ENCODE peak calls at places on chromosomes 11 and 22, in six cellular contexts. One of them, this sample, is unnamed.

GRCh38 chr11:86743223-86744118 is 56.9 kb upstream of the PRSS23 start:
- DNase-seq in amygdala: no peak
- DNase-seq in SW 1271: peak; percentile 96
- DNase-seq in NCI-H2171: no peak
- DNase-seq in AG08395: peak; percentile 84
- DNase-seq in activated CD4-positive, alpha-beta T cell treated with anti-CD3 and anti-CD28 coated beads, Interleukin-2, amount 50 U/mL, for 1 hour: no peak
- DNase-seq in this sample: peak; percentile 84

GRCh38 chr11:15045209-15045608 is 28.2 kb upstream of the CALCB start:
- DNase-seq in amygdala: no peak
- DNase-seq in SW 1271: no peak
- DNase-seq in NCI-H2171: no peak
- DNase-seq in AG08395: no peak
- DNase-seq in activated CD4-positive, alpha-beta T cell treated with anti-CD3 and anti-CD28 coated beads, Interleukin-2, amount 50 U/mL, for 1 hour: no peak
- DNase-seq in this sample: no peak

GRCh38 chr11:20374746-20375305 is 11.3 kb downstream of the HTATIP2 start:
- DNase-seq in amygdala: no peak
- DNase-seq in SW 1271: no peak
- DNase-seq in NCI-H2171: no peak
- DNase-seq in AG08395: no peak
- DNase-seq in activated CD4-positive, alpha-beta T cell treated with anti-CD3 and anti-CD28 coated beads, Interleukin-2, amount 50 U/mL, for 1 hour: no peak
- DNase-seq in this sample: no peak

GRCh38 chr11:86910592-86910991 is 44.6 kb downstream of the FZD4 start:
- DNase-seq in amygdala: no peak
- DNase-seq in SW 1271: no peak
- DNase-seq in NCI-H2171: no peak
- DNase-seq in AG08395: no peak
- DNase-seq in activated CD4-positive, alpha-beta T cell treated with anti-CD3 and anti-CD28 coated beads, Interleukin-2, amount 50 U/mL, for 1 hour: no peak
- DNase-seq in this sample: no peak

GRCh38 chr11:26276798-26277424 is 55.0 kb upstream of the ANO3 start:
- DNase-seq in amygdala: no peak
- DNase-seq in SW 1271: no peak
- DNase-seq in NCI-H2171: peak; percentile 43
- DNase-seq in AG08395: peak; percentile 59
- DNase-seq in activated CD4-positive, alpha-beta T cell treated with anti-CD3 and anti-CD28 coated beads, Interleukin-2, amount 50 U/mL, for 1 hour: no peak
- DNase-seq in this sample: peak; percentile 57

GRCh38 chr11:65425971-65426838 is 3.6 kb downstream of the NEAT1 start:
- DNase-seq in amygdala: no peak
- DNase-seq in SW 1271: no peak
- DNase-seq in NCI-H2171: no peak
- DNase-seq in AG08395: no peak
- DNase-seq in activated CD4-positive, alpha-beta T cell treated with anti-CD3 and anti-CD28 coated beads, Interleukin-2, amount 50 U/mL, for 1 hour: no peak
- DNase-seq in this sample: no peak

GRCh38 chr11:64603411-64604110 is 12.5 kb downstream of the SLC22A12 start:
- DNase-seq in amygdala: no peak
- DNase-seq in SW 1271: no peak
- DNase-seq in NCI-H2171: no peak
- DNase-seq in AG08395: no peak
- DNase-seq in activated CD4-positive, alpha-beta T cell treated with anti-CD3 and anti-CD28 coated beads, Interleukin-2, amount 50 U/mL, for 1 hour: no peak
- DNase-seq in this sample: no peak

GRCh38 chr11:46745328-46745727 is 26.3 kb downstream of the F2 start:
- DNase-seq in amygdala: no peak
- DNase-seq in SW 1271: no peak
- DNase-seq in NCI-H2171: no peak
- DNase-seq in AG08395: no peak
- DNase-seq in activated CD4-positive, alpha-beta T cell treated with anti-CD3 and anti-CD28 coated beads, Interleukin-2, amount 50 U/mL, for 1 hour: no peak
- DNase-seq in this sample: no peak

GRCh38 chr22:36610567-36610966 is 81.6 kb upstream of the EIF3D start:
- DNase-seq in amygdala: no peak
- DNase-seq in SW 1271: no peak
- DNase-seq in NCI-H2171: no peak
- DNase-seq in AG08395: no peak
- DNase-seq in activated CD4-positive, alpha-beta T cell treated with anti-CD3 and anti-CD28 coated beads, Interleukin-2, amount 50 U/mL, for 1 hour: no peak
- DNase-seq in this sample: no peak

GRCh38 chr22:22123118-22123959 is 121.2 kb upstream of the VPREB1 start:
- DNase-seq in amygdala: no peak
- DNase-seq in SW 1271: no peak
- DNase-seq in NCI-H2171: no peak
- DNase-seq in AG08395: no peak
- DNase-seq in activated CD4-positive, alpha-beta T cell treated with anti-CD3 and anti-CD28 coated beads, Interleukin-2, amount 50 U/mL, for 1 hour: no peak
- DNase-seq in this sample: no peak

GRCh38 chr22:42711281-42711731 is 9.4 kb downstream of the A4GALT start:
- DNase-seq in amygdala: no peak
- DNase-seq in SW 1271: no peak
- DNase-seq in NCI-H2171: no peak
- DNase-seq in AG08395: no peak
- DNase-seq in activated CD4-positive, alpha-beta T cell treated with anti-CD3 and anti-CD28 coated beads, Interleukin-2, amount 50 U/mL, for 1 hour: no peak
- DNase-seq in this sample: no peak

GRCh38 chr11:131987703-131988102 is 617.3 kb downstream of the NTM start:
- DNase-seq in amygdala: no peak
- DNase-seq in SW 1271: no peak
- DNase-seq in NCI-H2171: no peak
- DNase-seq in AG08395: no peak
- DNase-seq in activated CD4-positive, alpha-beta T cell treated with anti-CD3 and anti-CD28 coated beads, Interleukin-2, amount 50 U/mL, for 1 hour: no peak
- DNase-seq in this sample: no peak

GRCh38 chr11:107581147-107581546 is 9.8 kb upstream of the ELMOD1 start:
- DNase-seq in amygdala: no peak
- DNase-seq in SW 1271: no peak
- DNase-seq in NCI-H2171: no peak
- DNase-seq in AG08395: no peak
- DNase-seq in activated CD4-positive, alpha-beta T cell treated with anti-CD3 and anti-CD28 coated beads, Interleukin-2, amount 50 U/mL, for 1 hour: no peak
- DNase-seq in this sample: no peak

GRCh38 chr11:6431861-6432260 is 8.9 kb downstream of the HPX start:
- DNase-seq in amygdala: no peak
- DNase-seq in SW 1271: no peak
- DNase-seq in NCI-H2171: no peak
- DNase-seq in AG08395: peak; percentile 93
- DNase-seq in activated CD4-positive, alpha-beta T cell treated with anti-CD3 and anti-CD28 coated beads, Interleukin-2, amount 50 U/mL, for 1 hour: no peak
- DNase-seq in this sample: no peak

GRCh38 chr11:59849129-59849528 is 3.8 kb upstream of the CBLIF start:
- DNase-seq in amygdala: no peak
- DNase-seq in SW 1271: no peak
- DNase-seq in NCI-H2171: no peak
- DNase-seq in AG08395: no peak
- DNase-seq in activated CD4-positive, alpha-beta T cell treated with anti-CD3 and anti-CD28 coated beads, Interleukin-2, amount 50 U/mL, for 1 hour: no peak
- DNase-seq in this sample: no peak

GRCh38 chr11:101470881-101471535 is 112.8 kb downstream of the TRPC6 start:
- DNase-seq in amygdala: no peak
- DNase-seq in SW 1271: no peak
- DNase-seq in NCI-H2171: no peak
- DNase-seq in AG08395: peak; percentile 34
- DNase-seq in activated CD4-positive, alpha-beta T cell treated with anti-CD3 and anti-CD28 coated beads, Interleukin-2, amount 50 U/mL, for 1 hour: no peak
- DNase-seq in this sample: no peak

GRCh38 chr11:44840085-44840478 is 110.6 kb downstream of the TP53I11 start:
- DNase-seq in amygdala: no peak
- DNase-seq in SW 1271: no peak
- DNase-seq in NCI-H2171: no peak
- DNase-seq in AG08395: no peak
- DNase-seq in activated CD4-positive, alpha-beta T cell treated with anti-CD3 and anti-CD28 coated beads, Interleukin-2, amount 50 U/mL, for 1 hour: no peak
- DNase-seq in this sample: no peak

GRCh38 chr11:67671211-67671520 is 3.3 kb downstream of the ALDH3B2 start:
- DNase-seq in amygdala: no peak
- DNase-seq in SW 1271: no peak
- DNase-seq in NCI-H2171: no peak
- DNase-seq in AG08395: no peak
- DNase-seq in activated CD4-positive, alpha-beta T cell treated with anti-CD3 and anti-CD28 coated beads, Interleukin-2, amount 50 U/mL, for 1 hour: no peak
- DNase-seq in this sample: no peak

GRCh38 chr22:38941488-38941987 is 15.9 kb upstream of the APOBEC3A start:
- DNase-seq in amygdala: no peak
- DNase-seq in SW 1271: no peak
- DNase-seq in NCI-H2171: no peak
- DNase-seq in AG08395: no peak
- DNase-seq in activated CD4-positive, alpha-beta T cell treated with anti-CD3 and anti-CD28 coated beads, Interleukin-2, amount 50 U/mL, for 1 hour: no peak
- DNase-seq in this sample: no peak

GRCh38 chr11:93303689-93304088 is 26.9 kb upstream of the DEUP1 start:
- DNase-seq in amygdala: no peak
- DNase-seq in SW 1271: no peak
- DNase-seq in NCI-H2171: no peak
- DNase-seq in AG08395: no peak
- DNase-seq in activated CD4-positive, alpha-beta T cell treated with anti-CD3 and anti-CD28 coated beads, Interleukin-2, amount 50 U/mL, for 1 hour: no peak
- DNase-seq in this sample: no peak

GRCh38 chr22:19179472-19180048 is 1.0 kb upstream of the SLC25A1 start:
- DNase-seq in amygdala: peak; percentile 59
- DNase-seq in SW 1271: no peak
- DNase-seq in NCI-H2171: no peak
- DNase-seq in AG08395: peak; percentile 81
- DNase-seq in activated CD4-positive, alpha-beta T cell treated with anti-CD3 and anti-CD28 coated beads, Interleukin-2, amount 50 U/mL, for 1 hour: no peak
- DNase-seq in this sample: peak; percentile 33

GRCh38 chr22:19988331-19988808 is 28.3 kb downstream of the ARVCF start:
- DNase-seq in amygdala: no peak
- DNase-seq in SW 1271: no peak
- DNase-seq in NCI-H2171: no peak
- DNase-seq in AG08395: no peak
- DNase-seq in activated CD4-positive, alpha-beta T cell treated with anti-CD3 and anti-CD28 coated beads, Interleukin-2, amount 50 U/mL, for 1 hour: no peak
- DNase-seq in this sample: no peak

GRCh38 chr11:3984896-3985295 is 109.7 kb upstream of the RRM1 start:
- DNase-seq in amygdala: no peak
- DNase-seq in SW 1271: no peak
- DNase-seq in NCI-H2171: no peak
- DNase-seq in AG08395: no peak
- DNase-seq in activated CD4-positive, alpha-beta T cell treated with anti-CD3 and anti-CD28 coated beads, Interleukin-2, amount 50 U/mL, for 1 hour: peak; percentile 28
- DNase-seq in this sample: no peak